ENCODE peak calls at places on chromosomes 12 and 14, in seven cellular contexts. One of them, this sample, is unnamed.

GRCh38 chr12:55722948-55723347 is 2.8 kb downstream of the RDH5 start:
- DNase-seq in cerebellar cortex: no peak
- DNase-seq in fibroblast of mammary gland: no peak
- DNase-seq in HTR-8/SVneo: no peak
- DNase-seq in left cardiac atrium: no peak
- DNase-seq in D721Med: no peak
- DNase-seq in HFF-Myc: no peak
- DNase-seq in this sample: no peak

GRCh38 chr14:68598089-68598488 is 194.8 kb downstream of the ZFP36L1 start:
- DNase-seq in HFF-Myc: no peak
- DNase-seq in fibroblast of mammary gland: no peak
- DNase-seq in D721Med: no peak
- DNase-seq in left cardiac atrium: no peak
- DNase-seq in cerebellar cortex: no peak
- DNase-seq in HTR-8/SVneo: no peak
- DNase-seq in this sample: no peak

GRCh38 chr12:22275847-22276246 is 58.7 kb downstream of the ST8SIA1 start:
- DNase-seq in HFF-Myc: peak; percentile 88
- DNase-seq in fibroblast of mammary gland: peak; percentile 99
- DNase-seq in cerebellar cortex: no peak
- DNase-seq in HTR-8/SVneo: peak; percentile 54
- DNase-seq in left cardiac atrium: peak; percentile 86
- DNase-seq in D721Med: no peak
- DNase-seq in this sample: peak; percentile 70

GRCh38 chr12:126547905-126548304 is 1482.7 kb downstream of the AACS start:
- DNase-seq in HTR-8/SVneo: no peak
- DNase-seq in D721Med: no peak
- DNase-seq in HFF-Myc: no peak
- DNase-seq in fibroblast of mammary gland: no peak
- DNase-seq in cerebellar cortex: no peak
- DNase-seq in left cardiac atrium: no peak
- DNase-seq in this sample: no peak

GRCh38 chr14:75088566-75089373 is 19.3 kb downstream of the ZC2HC1C start:
- DNase-seq in D721Med: no peak
- DNase-seq in fibroblast of mammary gland: peak; percentile 63
- DNase-seq in left cardiac atrium: no peak
- DNase-seq in HFF-Myc: peak; percentile 31
- DNase-seq in cerebellar cortex: peak; percentile 75
- DNase-seq in HTR-8/SVneo: peak; percentile 87
- DNase-seq in this sample: no peak

GRCh38 chr12:59651230-59651920 is 55.5 kb downstream of the SLC16A7 start:
- DNase-seq in left cardiac atrium: no peak
- DNase-seq in fibroblast of mammary gland: peak; percentile 31
- DNase-seq in HFF-Myc: no peak
- DNase-seq in cerebellar cortex: peak; percentile 6
- DNase-seq in D721Med: no peak
- DNase-seq in HTR-8/SVneo: peak; percentile 20
- DNase-seq in this sample: no peak

GRCh38 chr12:109718390-109718789 is 4.8 kb downstream of the FAM222A start:
- DNase-seq in HFF-Myc: no peak
- DNase-seq in fibroblast of mammary gland: no peak
- DNase-seq in cerebellar cortex: no peak
- DNase-seq in left cardiac atrium: no peak
- DNase-seq in D721Med: no peak
- DNase-seq in HTR-8/SVneo: no peak
- DNase-seq in this sample: no peak

GRCh38 chr12:68267892-68268396 is 14.5 kb upstream of the IL22 start:
- DNase-seq in fibroblast of mammary gland: peak; percentile 87
- DNase-seq in HTR-8/SVneo: no peak
- DNase-seq in HFF-Myc: no peak
- DNase-seq in left cardiac atrium: no peak
- DNase-seq in D721Med: no peak
- DNase-seq in cerebellar cortex: no peak
- DNase-seq in this sample: no peak

GRCh38 chr14:86936556-86936955 is 1056.4 kb downstream of the GALC start:
- DNase-seq in HTR-8/SVneo: no peak
- DNase-seq in HFF-Myc: no peak
- DNase-seq in cerebellar cortex: no peak
- DNase-seq in fibroblast of mammary gland: no peak
- DNase-seq in D721Med: no peak
- DNase-seq in left cardiac atrium: no peak
- DNase-seq in this sample: no peak

GRCh38 chr14:80930836-80931389 is 10.6 kb downstream of the CEP128 start:
- DNase-seq in HTR-8/SVneo: peak; percentile 53
- DNase-seq in HFF-Myc: peak; percentile 37
- DNase-seq in D721Med: no peak
- DNase-seq in cerebellar cortex: no peak
- DNase-seq in left cardiac atrium: no peak
- DNase-seq in fibroblast of mammary gland: peak; percentile 89
- DNase-seq in this sample: no peak

GRCh38 chr14:39683711-39684110 is 251.5 kb upstream of the FBXO33 start:
- DNase-seq in HFF-Myc: no peak
- DNase-seq in left cardiac atrium: no peak
- DNase-seq in fibroblast of mammary gland: no peak
- DNase-seq in cerebellar cortex: no peak
- DNase-seq in HTR-8/SVneo: no peak
- DNase-seq in D721Med: no peak
- DNase-seq in this sample: no peak

GRCh38 chr12:3491938-3492867 is 1.2 kb downstream of the PRMT8 start:
- DNase-seq in left cardiac atrium: peak; percentile 69
- DNase-seq in cerebellar cortex: peak; percentile 57
- DNase-seq in HFF-Myc: peak; percentile 2
- DNase-seq in fibroblast of mammary gland: peak; percentile 29
- DNase-seq in HTR-8/SVneo: peak; percentile 85
- DNase-seq in D721Med: no peak
- DNase-seq in this sample: peak; percentile 71

GRCh38 chr14:31286456-31287293 is 79.1 kb upstream of the HECTD1 start:
- DNase-seq in left cardiac atrium: no peak
- DNase-seq in cerebellar cortex: peak; percentile 14
- DNase-seq in D721Med: no peak
- DNase-seq in HFF-Myc: no peak
- DNase-seq in HTR-8/SVneo: no peak
- DNase-seq in fibroblast of mammary gland: no peak
- DNase-seq in this sample: no peak

GRCh38 chr12:123614531-123614930 is 12.6 kb downstream of the DDX55 start:
- DNase-seq in D721Med: no peak
- DNase-seq in fibroblast of mammary gland: peak; percentile 90
- DNase-seq in HFF-Myc: no peak
- DNase-seq in cerebellar cortex: no peak
- DNase-seq in HTR-8/SVneo: no peak
- DNase-seq in left cardiac atrium: peak; percentile 42
- DNase-seq in this sample: no peak

GRCh38 chr14:103361868-103362267 is 23.3 kb upstream of the MARK3 start:
- DNase-seq in HFF-Myc: peak; percentile 77
- DNase-seq in left cardiac atrium: no peak
- DNase-seq in D721Med: no peak
- DNase-seq in fibroblast of mammary gland: peak; percentile 98
- DNase-seq in HTR-8/SVneo: no peak
- DNase-seq in cerebellar cortex: no peak
- DNase-seq in this sample: no peak

GRCh38 chr12:76649091-76649490 is 89.5 kb upstream of the OSBPL8 start:
- DNase-seq in cerebellar cortex: no peak
- DNase-seq in D721Med: no peak
- DNase-seq in fibroblast of mammary gland: no peak
- DNase-seq in HFF-Myc: no peak
- DNase-seq in HTR-8/SVneo: no peak
- DNase-seq in left cardiac atrium: no peak
- DNase-seq in this sample: no peak

GRCh38 chr14:74438351-74438915 is 12.4 kb upstream of the SYNDIG1L start:
- DNase-seq in fibroblast of mammary gland: no peak
- DNase-seq in cerebellar cortex: no peak
- DNase-seq in D721Med: no peak
- DNase-seq in HFF-Myc: no peak
- DNase-seq in left cardiac atrium: no peak
- DNase-seq in HTR-8/SVneo: no peak
- DNase-seq in this sample: no peak

GRCh38 chr12:109670647-109671046 is 43.0 kb upstream of the FAM222A start:
- DNase-seq in left cardiac atrium: no peak
- DNase-seq in fibroblast of mammary gland: no peak
- DNase-seq in D721Med: no peak
- DNase-seq in cerebellar cortex: no peak
- DNase-seq in HFF-Myc: no peak
- DNase-seq in HTR-8/SVneo: no peak
- DNase-seq in this sample: no peak

GRCh38 chr12:22037952-22038351 is 8.1 kb upstream of the CMAS start:
- DNase-seq in D721Med: no peak
- DNase-seq in cerebellar cortex: no peak
- DNase-seq in fibroblast of mammary gland: no peak
- DNase-seq in HFF-Myc: no peak
- DNase-seq in HTR-8/SVneo: no peak
- DNase-seq in left cardiac atrium: no peak
- DNase-seq in this sample: no peak

GRCh38 chr12:99386907-99387306 is 260.6 kb upstream of the GARIN6 start:
- DNase-seq in left cardiac atrium: no peak
- DNase-seq in HTR-8/SVneo: peak; percentile 30
- DNase-seq in D721Med: no peak
- DNase-seq in HFF-Myc: peak; percentile 2
- DNase-seq in cerebellar cortex: peak; percentile 32
- DNase-seq in fibroblast of mammary gland: peak; percentile 51
- DNase-seq in this sample: no peak

GRCh38 chr12:127613056-127613455 is 653.9 kb upstream of the TMEM132C start:
- DNase-seq in HFF-Myc: no peak
- DNase-seq in D721Med: no peak
- DNase-seq in cerebellar cortex: no peak
- DNase-seq in HTR-8/SVneo: no peak
- DNase-seq in fibroblast of mammary gland: no peak
- DNase-seq in left cardiac atrium: no peak
- DNase-seq in this sample: no peak

GRCh38 chr12:48104531-48104930 is 1.3 kb downstream of the SENP1 start:
- DNase-seq in D721Med: no peak
- DNase-seq in HFF-Myc: no peak
- DNase-seq in left cardiac atrium: no peak
- DNase-seq in cerebellar cortex: no peak
- DNase-seq in fibroblast of mammary gland: no peak
- DNase-seq in HTR-8/SVneo: no peak
- DNase-seq in this sample: no peak

GRCh38 chr12:109701064-109701463 is 12.6 kb upstream of the FAM222A start:
- DNase-seq in HTR-8/SVneo: no peak
- DNase-seq in left cardiac atrium: no peak
- DNase-seq in cerebellar cortex: no peak
- DNase-seq in fibroblast of mammary gland: no peak
- DNase-seq in D721Med: no peak
- DNase-seq in HFF-Myc: no peak
- DNase-seq in this sample: no peak

GRCh38 chr12:105935981-105936380 is 202.8 kb downstream of the NUAK1 start:
- DNase-seq in cerebellar cortex: peak; percentile 68
- DNase-seq in HTR-8/SVneo: no peak
- DNase-seq in D721Med: no peak
- DNase-seq in fibroblast of mammary gland: no peak
- DNase-seq in left cardiac atrium: no peak
- DNase-seq in HFF-Myc: no peak
- DNase-seq in this sample: no peak

GRCh38 chr14:75156901-75157300 is 19.5 kb downstream of the TMED10 start:
- DNase-seq in HTR-8/SVneo: no peak
- DNase-seq in left cardiac atrium: no peak
- DNase-seq in HFF-Myc: no peak
- DNase-seq in cerebellar cortex: no peak
- DNase-seq in D721Med: no peak
- DNase-seq in fibroblast of mammary gland: no peak
- DNase-seq in this sample: no peak

GRCh38 chr14:76456891-76457586 is 81.1 kb downstream of the ESRRB start:
- DNase-seq in D721Med: no peak
- DNase-seq in fibroblast of mammary gland: no peak
- DNase-seq in HTR-8/SVneo: no peak
- DNase-seq in cerebellar cortex: no peak
- DNase-seq in HFF-Myc: no peak
- DNase-seq in left cardiac atrium: no peak
- DNase-seq in this sample: no peak

GRCh38 chr12:104588048-104588942 is 131.5 kb downstream of the CHST11 start:
- DNase-seq in cerebellar cortex: no peak
- DNase-seq in HFF-Myc: peak; percentile 80
- DNase-seq in fibroblast of mammary gland: peak; percentile 88
- DNase-seq in HTR-8/SVneo: peak; percentile 49
- DNase-seq in left cardiac atrium: no peak
- DNase-seq in D721Med: no peak
- DNase-seq in this sample: no peak

GRCh38 chr12:42568952-42569916 is 20.3 kb downstream of the PRICKLE1 start:
- DNase-seq in HFF-Myc: peak; percentile 35
- DNase-seq in fibroblast of mammary gland: peak; percentile 74
- DNase-seq in HTR-8/SVneo: peak; percentile 44
- DNase-seq in left cardiac atrium: no peak
- DNase-seq in cerebellar cortex: peak; percentile 63
- DNase-seq in D721Med: no peak
- DNase-seq in this sample: no peak

GRCh38 chr12:76074701-76075336 is 9.7 kb downstream of the NAP1L1 start:
- DNase-seq in cerebellar cortex: no peak
- DNase-seq in left cardiac atrium: no peak
- DNase-seq in HTR-8/SVneo: no peak
- DNase-seq in HFF-Myc: no peak
- DNase-seq in D721Med: no peak
- DNase-seq in fibroblast of mammary gland: no peak
- DNase-seq in this sample: no peak

GRCh38 chr12:32789446-32789845 is 33.7 kb upstream of the YARS2 start:
- DNase-seq in D721Med: no peak
- DNase-seq in HTR-8/SVneo: no peak
- DNase-seq in fibroblast of mammary gland: no peak
- DNase-seq in left cardiac atrium: no peak
- DNase-seq in HFF-Myc: no peak
- DNase-seq in cerebellar cortex: no peak
- DNase-seq in this sample: no peak

GRCh38 chr12:27193854-27194544 is 50.1 kb upstream of the STK38L start:
- DNase-seq in HTR-8/SVneo: no peak
- DNase-seq in cerebellar cortex: no peak
- DNase-seq in D721Med: no peak
- DNase-seq in left cardiac atrium: peak; percentile 62
- DNase-seq in HFF-Myc: peak; percentile 80
- DNase-seq in fibroblast of mammary gland: peak; percentile 87
- DNase-seq in this sample: no peak

GRCh38 chr12:91074068-91074819 is 16.4 kb upstream of the KERA start:
- DNase-seq in HFF-Myc: no peak
- DNase-seq in D721Med: no peak
- DNase-seq in left cardiac atrium: no peak
- DNase-seq in cerebellar cortex: no peak
- DNase-seq in fibroblast of mammary gland: no peak
- DNase-seq in HTR-8/SVneo: no peak
- DNase-seq in this sample: no peak

GRCh38 chr12:124551268-124552144 is 15.9 kb downstream of the NCOR2 start:
- DNase-seq in HFF-Myc: no peak
- DNase-seq in D721Med: no peak
- DNase-seq in HTR-8/SVneo: no peak
- DNase-seq in left cardiac atrium: peak; percentile 62
- DNase-seq in fibroblast of mammary gland: no peak
- DNase-seq in cerebellar cortex: peak; percentile 63
- DNase-seq in this sample: peak; percentile 86

GRCh38 chr14:104148433-104149277 is 10.3 kb downstream of the KIF26A start:
- DNase-seq in HTR-8/SVneo: no peak
- DNase-seq in left cardiac atrium: peak; percentile 25
- DNase-seq in HFF-Myc: no peak
- DNase-seq in fibroblast of mammary gland: no peak
- DNase-seq in cerebellar cortex: no peak
- DNase-seq in D721Med: no peak
- DNase-seq in this sample: no peak

GRCh38 chr14:58746261-58746660 is 108.5 kb downstream of the DACT1 start:
- DNase-seq in fibroblast of mammary gland: peak; percentile 84
- DNase-seq in HFF-Myc: no peak
- DNase-seq in D721Med: no peak
- DNase-seq in left cardiac atrium: no peak
- DNase-seq in cerebellar cortex: no peak
- DNase-seq in HTR-8/SVneo: peak; percentile 93
- DNase-seq in this sample: no peak

GRCh38 chr14:102583726-102584125 is 8.7 kb upstream of the RCOR1 start:
- DNase-seq in cerebellar cortex: no peak
- DNase-seq in HFF-Myc: no peak
- DNase-seq in fibroblast of mammary gland: no peak
- DNase-seq in D721Med: no peak
- DNase-seq in left cardiac atrium: no peak
- DNase-seq in HTR-8/SVneo: no peak
- DNase-seq in this sample: no peak

GRCh38 chr12:101670007-101670671 is 27.3 kb upstream of the CHPT1 start:
- DNase-seq in D721Med: no peak
- DNase-seq in fibroblast of mammary gland: peak; percentile 66
- DNase-seq in HTR-8/SVneo: peak; percentile 28
- DNase-seq in cerebellar cortex: peak; percentile 38
- DNase-seq in left cardiac atrium: no peak
- DNase-seq in HFF-Myc: peak; percentile 20
- DNase-seq in this sample: no peak

GRCh38 chr12:537772-538171 is 78.0 kb downstream of the B4GALNT3 start:
- DNase-seq in left cardiac atrium: no peak
- DNase-seq in cerebellar cortex: no peak
- DNase-seq in fibroblast of mammary gland: no peak
- DNase-seq in D721Med: no peak
- DNase-seq in HTR-8/SVneo: no peak
- DNase-seq in HFF-Myc: no peak
- DNase-seq in this sample: no peak